ENCODE peak calls at places on chromosomes 1 and 21, in six cellular contexts. R, S, G, V, U and A are unnamed samples.

GRCh38 chr1:174134000-174134659 is 25.2 kb upstream of the RABGAP1L start:
- DNase-seq in S (no peak), V (no peak), R (no peak), U (no peak), G (no peak), A (no peak)

GRCh38 chr1:228978486-228979324 is 243.4 kb downstream of the RHOU start:
- DNase-seq in R (no peak), V (no peak), S (no peak), U (no peak), G (no peak), A (no peak)

GRCh38 chr1:88216441-88216840 is 467.6 kb upstream of the PKN2 start:
- DNase-seq in U (no peak), S (no peak), G (no peak), R (no peak), V (no peak), A (no peak)

GRCh38 chr1:226635456-226635941 is 86.9 kb downstream of the STUM start:
- DNase-seq in G (no peak), V (no peak), U (no peak), R (no peak), S (no peak), A (no peak)

GRCh38 chr1:118842462-118843201 is 145.5 kb downstream of the TBX15 start:
- DNase-seq in R (no peak), U (no peak), G (no peak), V (no peak), S (no peak), A (no peak)

GRCh38 chr1:29736582-29737188 is 500.4 kb downstream of the PTPRU start:
- DNase-seq in G (peak), U (no peak), R (peak), S (peak), V (peak), A (peak)

GRCh38 chr1:185439727-185440415 is 122.8 kb upstream of the IVNS1ABP start:
- DNase-seq in U (no peak), V (no peak), R (peak), G (peak), S (peak), A (no peak)

GRCh38 chr21:23574932-23575331 is 2032.3 kb downstream of the MRPL39 start:
- DNase-seq in G (no peak), R (no peak), S (peak), U (peak), V (no peak), A (peak)

GRCh38 chr21:27112186-27112585 is 145.3 kb upstream of the ADAMTS5 start:
- DNase-seq in S (no peak), V (no peak), R (no peak), U (no peak), G (no peak), A (no peak)

GRCh38 chr1:27515626-27516025 is 25.7 kb upstream of the WASF2 start:
- DNase-seq in R (no peak), U (no peak), V (no peak), S (no peak), G (no peak), A (no peak)

GRCh38 chr1:11157867-11158266 is 31.3 kb upstream of the ANGPTL7 start:
- DNase-seq in R (no peak), G (no peak), V (no peak), S (no peak), U (no peak), A (no peak)

GRCh38 chr1:1293618-1294249 is 13.5 kb downstream of the SCNN1D start:
- DNase-seq in S (peak), G (no peak), R (no peak), U (no peak), V (no peak), A (peak)

GRCh38 chr1:58929667-58930325 is 145.9 kb upstream of the JUN start:
- DNase-seq in V (no peak), S (peak), U (no peak), G (no peak), R (peak), A (no peak)

GRCh38 chr1:159068877-159069276 is 7.7 kb downstream of the AIM2 start:
- DNase-seq in V (no peak), R (no peak), G (no peak), U (no peak), S (peak), A (no peak)

GRCh38 chr1:22920026-22920733 is 52.5 kb downstream of the LACTBL1 start:
- DNase-seq in G (no peak), V (no peak), S (no peak), U (no peak), R (no peak), A (no peak)

GRCh38 chr1:212466913-212467650 is 34.4 kb downstream of the NENF start:
- DNase-seq in R (no peak), G (no peak), V (no peak), S (no peak), U (no peak), A (no peak)

GRCh38 chr1:211328084-211328694 is 1.6 kb downstream of the TRAF5 start:
- DNase-seq in V (no peak), R (no peak), U (no peak), S (no peak), G (no peak), A (no peak)

GRCh38 chr1:211328866-211329265 is 2.2 kb downstream of the TRAF5 start:
- DNase-seq in G (no peak), S (no peak), R (no peak), V (no peak), U (no peak), A (no peak)

GRCh38 chr1:211330282-211330936 is 3.8 kb downstream of the TRAF5 start:
- DNase-seq in V (no peak), U (no peak), S (no peak), R (no peak), G (no peak), A (no peak)

GRCh38 chr1:211331011-211331709 is 4.5 kb downstream of the TRAF5 start:
- DNase-seq in R (no peak), V (no peak), G (no peak), U (no peak), S (no peak), A (no peak)

GRCh38 chr1:211329764-211330201 is 3.1 kb downstream of the TRAF5 start:
- DNase-seq in R (no peak), S (no peak), V (no peak), G (no peak), U (no peak), A (no peak)
- TF ChIP-seq JUN in R (no peak), S (no peak), V (no peak), G (no peak), U (no peak), A (no peak)

DNA sequence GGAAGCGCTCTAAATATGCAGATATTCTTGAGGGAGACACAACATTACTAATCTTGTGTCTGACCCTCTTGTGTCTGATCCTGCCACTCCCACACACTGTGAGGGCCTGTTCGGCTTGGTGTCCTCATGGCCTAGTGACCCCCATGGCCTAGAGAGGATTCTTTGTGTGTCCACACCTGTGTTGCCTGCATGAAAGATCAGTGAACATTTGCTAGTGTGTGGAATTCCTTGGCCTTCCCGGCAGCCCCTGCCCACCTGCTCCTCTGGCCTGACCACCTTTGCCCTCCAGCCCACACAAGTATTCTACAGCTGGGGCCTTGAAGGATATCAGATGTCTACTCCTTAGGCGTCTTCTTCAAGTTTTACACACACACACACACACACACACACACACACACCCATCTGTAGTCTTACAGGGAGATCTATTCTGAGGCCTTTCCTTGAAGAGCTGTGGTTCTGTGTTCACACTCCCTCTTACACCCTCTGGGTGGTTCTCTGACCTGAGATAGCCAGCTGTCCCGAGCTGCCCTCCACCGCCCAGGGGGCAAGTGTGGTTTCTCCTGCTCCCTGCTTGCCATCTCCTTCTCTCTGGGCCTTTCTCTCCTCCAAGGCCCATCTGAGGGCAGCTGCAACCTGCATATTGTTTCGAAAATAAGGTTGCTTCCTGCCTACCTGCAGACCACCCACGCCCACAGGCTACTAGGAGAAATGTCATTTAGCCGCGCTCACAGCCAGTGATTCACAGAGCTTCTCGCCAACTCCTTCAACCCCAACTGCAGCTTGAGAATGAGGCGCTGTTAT is 45.4 kb downstream of the CD247 start:
- DNase-seq in R (no peak), V (no peak), G (no peak), S (no peak), U (no peak), A (no peak)
- TF ChIP-seq JUN in R (no peak), V (no peak), G (no peak), S (no peak), U (no peak), A (no peak)

GRCh38 chr1:227792216-227793078 is 23.0 kb upstream of the PRSS38 start:
- DNase-seq in S (peak), G (no peak), R (no peak), U (no peak), V (no peak), A (peak)
- TF ChIP-seq JUN in S (no peak), G (no peak), R (no peak), U (no peak), V (no peak), A (no peak)

GRCh38 chr21:43372663-43373386 is 54.1 kb downstream of the SIK1 start:
- DNase-seq in V (no peak), G (no peak), S (no peak), U (no peak), R (no peak), A (no peak)
- TF ChIP-seq JUN in V (no peak), G (no peak), S (no peak), U (no peak), R (no peak), A (no peak)

GRCh38 chr1:224637510-224637909 is 21.4 kb downstream of the CNIH3 start:
- DNase-seq in G (no peak), U (no peak), R (peak), V (no peak), S (no peak), A (no peak)
- TF ChIP-seq JUN in G (no peak), U (no peak), R (no peak), V (no peak), S (no peak), A (no peak)

DNA sequence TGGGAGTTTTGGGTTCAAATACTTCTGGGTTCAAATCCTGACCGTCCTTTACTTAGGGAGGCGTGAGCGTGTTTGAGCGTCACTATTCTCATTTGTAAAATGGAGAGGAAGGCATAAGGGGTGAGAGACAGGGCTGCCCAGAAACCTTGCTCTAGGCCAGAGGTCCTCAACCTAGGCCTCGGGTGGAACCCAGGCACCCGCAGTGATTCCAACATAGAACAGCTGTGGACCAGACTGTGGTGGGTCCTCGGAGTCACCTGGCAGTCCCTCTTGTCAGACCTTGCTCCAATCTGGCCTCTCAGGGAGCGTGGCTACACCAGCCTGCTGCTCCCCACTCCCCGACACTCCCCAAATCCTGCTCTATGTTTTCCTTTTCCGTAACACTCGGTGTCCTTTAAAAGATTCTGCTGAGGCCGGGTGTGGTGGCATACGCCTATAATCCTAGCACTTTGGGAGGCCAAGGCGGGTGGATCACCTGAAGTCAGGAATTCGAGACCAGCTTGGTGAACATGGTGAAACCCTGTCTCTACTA is 116.4 kb downstream of the PGBD5 start:
- DNase-seq in U (no peak), G (no peak), R (no peak), S (no peak), V (no peak), A (no peak)
- TF ChIP-seq JUN in U (no peak), G (no peak), R (no peak), S (no peak), V (no peak), A (no peak)

GRCh38 chr1:51519048-51519856 is at the start of gene EPS15:
- DNase-seq in S (peak), U (no peak), V (peak), G (peak), R (peak), A (peak)

GRCh38 chr1:51517361-51518032 is 1.6 kb downstream of the EPS15 start:
- DNase-seq in U (no peak), S (peak), V (no peak), R (no peak), G (peak), A (no peak)

GRCh38 chr1:51516639-51517158 is 2.4 kb downstream of the EPS15 start:
- DNase-seq in V (no peak), G (peak), R (no peak), U (no peak), S (peak), A (no peak)

GRCh38 chr1:51518730-51519047 is 377 bp downstream of the EPS15 start:
- DNase-seq in R (no peak), S (peak), U (no peak), V (peak), G (no peak), A (peak)

DNA sequence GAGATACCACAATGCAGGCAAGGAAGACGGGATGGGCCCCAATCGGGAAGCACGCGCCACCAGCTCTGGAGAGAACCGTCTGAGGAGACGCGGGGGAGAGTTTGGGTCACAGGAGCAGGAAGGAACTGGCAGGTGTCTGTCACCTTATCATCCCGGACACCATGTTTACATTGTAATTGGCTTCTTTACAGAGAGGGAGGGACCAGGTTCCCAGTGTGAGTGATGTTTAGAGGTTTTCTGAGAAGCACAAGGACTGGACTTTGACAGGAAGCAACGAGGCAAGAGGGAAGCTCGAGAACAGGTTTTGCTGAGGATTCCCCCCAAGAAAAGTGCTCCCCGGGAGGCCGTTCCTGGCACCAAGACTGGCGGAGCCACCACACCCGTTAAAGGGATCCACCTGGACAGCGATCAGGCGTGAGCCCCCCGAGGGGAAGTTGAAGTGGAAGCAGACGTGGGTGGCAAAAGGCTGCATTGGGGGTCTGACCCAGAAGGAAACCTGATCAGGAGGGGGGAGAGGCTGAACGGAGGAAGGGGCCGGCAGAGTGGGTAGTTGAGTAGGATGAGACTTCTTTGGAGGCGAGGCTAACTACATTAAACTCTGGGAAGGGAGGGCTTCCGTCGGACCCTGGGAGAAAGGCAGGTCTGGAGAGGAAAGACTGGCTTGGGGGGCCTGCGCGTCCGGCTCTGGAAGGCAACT is 885 bp downstream of the EPS15 start:
- DNase-seq in R (peak), G (peak), S (peak), U (no peak), V (peak), A (peak)
- TF ChIP-seq JUN in R (no peak), G (no peak), S (no peak), U (no peak), V (no peak), A (no peak)

DNA sequence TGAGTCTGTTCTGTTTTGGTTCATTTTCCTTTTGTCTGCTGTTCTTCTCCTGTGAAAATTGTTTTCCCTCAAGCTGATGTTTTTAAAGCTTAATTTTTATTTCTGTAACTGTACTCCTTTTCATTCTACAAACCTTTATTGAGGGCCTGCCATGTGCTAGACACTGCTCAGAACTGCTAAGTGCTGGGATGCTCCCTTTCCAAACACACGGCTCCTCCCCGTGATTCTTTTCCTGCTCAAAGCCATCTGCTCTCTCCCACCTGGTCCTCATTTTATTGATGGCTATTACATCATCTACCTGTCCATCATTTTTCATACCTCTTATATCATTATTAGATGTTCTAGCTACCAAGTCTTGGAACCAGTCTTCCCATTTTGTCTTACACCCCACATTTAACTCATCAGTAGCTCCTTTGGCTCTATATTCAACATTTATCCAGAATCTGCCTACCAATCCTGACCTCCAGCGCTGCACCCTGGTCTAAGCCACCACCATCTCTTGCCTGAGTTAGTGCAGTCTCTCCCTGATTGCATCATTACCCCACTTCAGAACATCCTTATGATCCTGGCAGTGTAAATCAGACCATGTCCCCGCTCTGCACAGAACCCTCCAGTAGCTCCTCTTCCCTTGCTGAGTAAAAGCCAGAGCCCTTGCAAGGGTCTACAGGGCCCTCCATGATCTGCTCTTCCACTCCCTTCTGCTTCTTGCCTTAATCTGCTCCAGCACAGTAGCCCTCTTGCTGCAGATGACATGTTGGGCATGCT is 118.1 kb downstream of the CACNA1E start:
- DNase-seq in S (no peak), G (no peak), V (no peak), R (no peak), U (no peak), A (no peak)
- TF ChIP-seq JUN in S (no peak), G (no peak), V (no peak), R (no peak), U (no peak), A (no peak)

DNA sequence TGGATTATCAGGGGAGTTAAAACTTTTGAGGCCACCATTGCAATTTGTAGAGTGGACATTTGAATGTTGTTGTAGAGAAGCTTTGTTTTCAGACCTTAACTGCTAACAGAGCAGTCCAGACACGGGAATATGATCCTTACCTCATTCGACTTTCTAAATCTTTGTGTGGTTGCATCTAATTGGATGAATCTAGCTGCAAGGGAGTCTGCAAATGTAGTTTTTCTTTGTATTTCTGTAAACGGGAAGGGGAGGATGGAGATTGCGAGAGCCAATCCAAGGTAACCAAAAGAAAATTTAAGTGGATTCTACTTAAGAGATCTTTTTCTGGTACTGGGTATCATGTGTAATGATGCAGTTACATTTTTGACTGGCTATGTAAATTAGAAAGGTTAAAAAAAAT is 110.2 kb downstream of the FMN2 start:
- DNase-seq in S (no peak), G (no peak), V (no peak), R (no peak), U (no peak), A (no peak)
- TF ChIP-seq JUN in S (no peak), G (no peak), V (no peak), R (no peak), U (no peak), A (no peak)

DNA sequence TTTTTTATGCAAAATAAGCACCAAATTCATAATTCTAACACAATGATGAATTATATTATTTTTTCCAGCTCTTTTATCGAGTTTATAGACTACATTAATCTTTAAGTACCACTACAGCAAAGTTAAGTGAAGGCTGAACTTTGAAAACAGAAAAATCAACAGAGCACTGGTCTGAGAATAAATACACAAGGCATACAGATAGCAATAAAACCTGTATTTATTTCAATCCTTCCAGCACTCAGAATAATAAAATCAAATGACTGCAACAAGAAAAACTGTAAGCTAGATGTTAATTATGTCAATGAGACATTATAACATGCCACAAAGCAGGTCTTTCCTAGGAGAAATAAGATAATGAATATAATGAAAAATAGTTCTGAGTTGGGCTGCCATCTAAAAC is 24.5 kb downstream of the NUCKS1 start:
- DNase-seq in R (no peak), V (no peak), S (no peak), G (no peak), U (no peak), A (no peak)
- TF ChIP-seq JUN in R (no peak), V (no peak), S (no peak), G (no peak), U (no peak), A (no peak)